ENCODE peak calls at places on chromosome 2, in nine cellular contexts. M, S, Q, B, U, G, Z, X and I are unnamed samples.

GRCh38 chr2:242012956-242013764 is 143.6 kb downstream of the RTP5 start:
- DNase-seq in M (no peak), S (no peak), Q (no peak), B (no peak), U (no peak), G (no peak), Z (no peak), X (no peak), I (no peak)

GRCh38 chr2:104523921-104524320 is 330.0 kb upstream of the POU3F3 start:
- DNase-seq in M (no peak), S (no peak), Q (no peak), B (no peak), U (no peak), G (no peak), Z (no peak), X (no peak), I (no peak)

GRCh38 chr2:100627653-100628300 is 65.0 kb downstream of the PDCL3 start:
- DNase-seq in M (no peak), S (no peak), Q (no peak), B (no peak), U (no peak), G (no peak), Z (no peak), X (no peak), I (no peak)

GRCh38 chr2:172969609-172970008 is 106.0 kb upstream of the MAP3K20 start:
- DNase-seq in M (no peak), S (no peak), Q (no peak), B (no peak), U (no peak), G (no peak), Z (peak), X (no peak), I (no peak)

GRCh38 chr2:121031568-121032340 is 253.2 kb downstream of the TFCP2L1 start:
- DNase-seq in M (no peak), S (no peak), Q (no peak), B (no peak), U (no peak), G (no peak), Z (no peak), X (no peak), I (no peak)

GRCh38 chr2:218849721-218850120 is 9.9 kb upstream of the WNT6 start:
- DNase-seq in M (no peak), S (no peak), Q (peak), B (peak), U (no peak), G (no peak), Z (no peak), X (no peak), I (no peak)

GRCh38 chr2:12300927-12301326 is 415.8 kb upstream of the TRIB2 start:
- DNase-seq in M (no peak), S (no peak), Q (no peak), B (no peak), U (no peak), G (no peak), Z (peak), X (no peak), I (no peak)

GRCh38 chr2:120736955-120737801 is 1.5 kb downstream of the GLI2 start:
- DNase-seq in M (peak), S (no peak), Q (no peak), B (peak), U (peak), G (peak), Z (peak), X (peak), I (no peak)

GRCh38 chr2:107362973-107363372 is 463.7 kb upstream of the RGPD4 start:
- DNase-seq in M (no peak), S (no peak), Q (no peak), B (no peak), U (no peak), G (no peak), Z (no peak), X (no peak), I (no peak)

GRCh38 chr2:65658871-65659270 is 226.5 kb upstream of the SPRED2 start:
- DNase-seq in M (no peak), S (no peak), Q (no peak), B (peak), U (no peak), G (no peak), Z (no peak), X (no peak), I (no peak)

GRCh38 chr2:105324732-105325131 is 4.8 kb downstream of the TGFBRAP1 start:
- DNase-seq in M (no peak), S (no peak), Q (peak), B (peak), U (no peak), G (no peak), Z (peak), X (no peak), I (no peak)

GRCh38 chr2:232632904-232633412 is 446 bp upstream of the EFHD1 start:
- DNase-seq in M (peak), S (no peak), Q (no peak), B (no peak), U (no peak), G (no peak), Z (peak), X (no peak), I (no peak)

GRCh38 chr2:182649316-182649715 is 66.7 kb upstream of the DNAJC10 start:
- DNase-seq in M (peak), S (peak), Q (peak), B (peak), U (peak), G (peak), Z (peak), X (no peak), I (peak)

GRCh38 chr2:144580521-144581153 is 60.7 kb upstream of the ZEB2 start:
- DNase-seq in M (no peak), S (peak), Q (no peak), B (no peak), U (no peak), G (no peak), Z (no peak), X (no peak), I (no peak)

GRCh38 chr2:158191076-158191566 is 89.4 kb downstream of the UPP2 start:
- DNase-seq in M (no peak), S (no peak), Q (peak), B (peak), U (no peak), G (no peak), Z (peak), X (no peak), I (peak)

GRCh38 chr2:2686228-2686627 is 355.2 kb upstream of the MYT1L start:
- DNase-seq in M (no peak), S (no peak), Q (no peak), B (no peak), U (no peak), G (no peak), Z (no peak), X (no peak), I (no peak)

GRCh38 chr2:10584843-10585475 is 104.8 kb downstream of the NOL10 start:
- DNase-seq in M (no peak), S (no peak), Q (peak), B (peak), U (no peak), G (peak), Z (peak), X (peak), I (no peak)

GRCh38 chr2:240383099-240383758 is 52.2 kb upstream of the GPC1 start:
- DNase-seq in M (peak), S (no peak), Q (no peak), B (no peak), U (no peak), G (no peak), Z (no peak), X (no peak), I (no peak)

GRCh38 chr2:1278861-1279260 is 134.4 kb upstream of the TPO start:
- DNase-seq in M (no peak), S (no peak), Q (no peak), B (no peak), U (no peak), G (no peak), Z (no peak), X (no peak), I (no peak)

GRCh38 chr2:78290581-78291214 is 734.8 kb upstream of the REG3G start:
- DNase-seq in M (no peak), S (no peak), Q (no peak), B (no peak), U (no peak), G (no peak), Z (no peak), X (no peak), I (no peak)

GRCh38 chr2:180761224-180761623 is 219.2 kb upstream of the UBE2E3 start:
- DNase-seq in M (no peak), S (no peak), Q (peak), B (peak), U (no peak), G (peak), Z (peak), X (no peak), I (no peak)